ENCODE peak calls at places on chromosome 11, in five cellular contexts. Z is NCI-H2171; A is CD4-positive, alpha-beta T cell; M is pancreas; W is LoVo. F is an unnamed sample.

GRCh38 chr11:14347991-14348390 is 11.0 kb downstream of the RRAS2 start:
- DNase-seq in M (no peak), A (no peak), Z (no peak), W (no peak), F (no peak)

GRCh38 chr11:117230286-117230961 is 1.4 kb downstream of the PCSK7 start:
- DNase-seq in A (no peak), Z (no peak), W (no peak), M (no peak), F (no peak)

GRCh38 chr11:111422494-111423249 is 43.6 kb upstream of the POU2AF1 start:
- DNase-seq in W (peak), M (peak), Z (peak), A (peak), F (peak)

GRCh38 chr11:13384837-13385417 is 78.1 kb downstream of the BTBD10 start:
- DNase-seq in A (no peak), W (peak), Z (no peak), M (no peak), F (no peak)

GRCh38 chr11:15199693-15200092 is 85.0 kb downstream of the INSC start:
- DNase-seq in M (peak), A (no peak), W (peak), Z (no peak), F (peak)

GRCh38 chr11:80024119-80024518 is 583.3 kb upstream of the TENM4 start:
- DNase-seq in A (no peak), Z (no peak), W (no peak), M (no peak), F (no peak)

GRCh38 chr11:2311456-2312201 is 9.8 kb downstream of the TSPAN32 start:
- DNase-seq in A (no peak), M (no peak), Z (no peak), W (no peak), F (no peak)

GRCh38 chr11:27838674-27839073 is 138.4 kb upstream of the BDNF start:
- DNase-seq in M (no peak), A (no peak), Z (no peak), W (no peak), F (no peak)

GRCh38 chr11:62439785-62440602 is 21.2 kb downstream of the SCGB1A1 start:
- DNase-seq in A (no peak), Z (no peak), M (no peak), W (no peak), F (no peak)

GRCh38 chr11:116445108-116446047 is 327.4 kb downstream of the BUD13 start:
- DNase-seq in M (no peak), Z (no peak), A (no peak), W (no peak), F (no peak)

F was measured in mucosa of gallbladder.